ENCODE peak calls at places on chromosomes 1 and 21, in four cellular contexts. One of them, this sample, is unnamed.

GRCh38 chr1:20712210-20712577 is 5.6 kb downstream of the KIF17 start:
- DNase-seq in fibroblast of mammary gland: no peak
- DNase-seq in fibroblast of villous mesenchyme: no peak
- DNase-seq in heart right ventricle: no peak
- DNase-seq in this sample: no peak

GRCh38 chr1:18922848-18923475 is 20.6 kb upstream of the ALDH4A1 start:
- DNase-seq in fibroblast of mammary gland: no peak
- DNase-seq in fibroblast of villous mesenchyme: no peak
- DNase-seq in heart right ventricle: no peak
- DNase-seq in this sample: no peak

GRCh38 chr1:199040499-199040898 is 401.7 kb downstream of the PTPRC start:
- DNase-seq in fibroblast of mammary gland: no peak
- DNase-seq in fibroblast of villous mesenchyme: no peak
- DNase-seq in heart right ventricle: no peak
- DNase-seq in this sample: no peak

GRCh38 chr1:174726167-174726879 is 273.4 kb upstream of the CACYBP start:
- DNase-seq in fibroblast of mammary gland: peak
- DNase-seq in fibroblast of villous mesenchyme: peak
- DNase-seq in heart right ventricle: no peak
- DNase-seq in this sample: peak

GRCh38 chr1:235018161-235018560 is 110.5 kb downstream of the TOMM20 start:
- DNase-seq in fibroblast of mammary gland: peak
- DNase-seq in fibroblast of villous mesenchyme: peak
- DNase-seq in heart right ventricle: no peak
- DNase-seq in this sample: peak

GRCh38 chr1:63732666-63733065 is 41.2 kb upstream of the ROR1 start:
- DNase-seq in fibroblast of mammary gland: peak
- DNase-seq in fibroblast of villous mesenchyme: peak
- DNase-seq in heart right ventricle: no peak
- DNase-seq in this sample: peak

GRCh38 chr1:192477630-192478029 is 97.9 kb upstream of the RGS1 start:
- DNase-seq in fibroblast of mammary gland: peak
- DNase-seq in fibroblast of villous mesenchyme: peak
- DNase-seq in heart right ventricle: no peak
- DNase-seq in this sample: peak

GRCh38 chr1:7278045-7278444 is 492.8 kb downstream of the CAMTA1 start:
- DNase-seq in fibroblast of mammary gland: no peak
- DNase-seq in fibroblast of villous mesenchyme: no peak
- DNase-seq in heart right ventricle: no peak
- DNase-seq in this sample: no peak

GRCh38 chr1:200960236-200960947 is 63.1 kb downstream of the KIF21B start:
- DNase-seq in fibroblast of mammary gland: no peak
- DNase-seq in fibroblast of villous mesenchyme: no peak
- DNase-seq in heart right ventricle: no peak
- DNase-seq in this sample: no peak

GRCh38 chr21:42833439-42833815 is 45.9 kb downstream of the WDR4 start:
- DNase-seq in fibroblast of mammary gland: peak
- DNase-seq in fibroblast of villous mesenchyme: peak
- DNase-seq in heart right ventricle: no peak
- DNase-seq in this sample: no peak

GRCh38 chr1:206698990-206699586 is 14.4 kb downstream of the MAPKAPK2 start:
- DNase-seq in fibroblast of mammary gland: no peak
- DNase-seq in fibroblast of villous mesenchyme: no peak
- DNase-seq in heart right ventricle: no peak
- DNase-seq in this sample: no peak

GRCh38 chr1:101288491-101288944 is 51.7 kb downstream of the S1PR1 start:
- DNase-seq in fibroblast of mammary gland: peak
- DNase-seq in fibroblast of villous mesenchyme: peak
- DNase-seq in heart right ventricle: no peak
- DNase-seq in this sample: peak

GRCh38 chr1:65065535-65066378 is 82.2 kb upstream of the AK4 start:
- DNase-seq in fibroblast of mammary gland: no peak
- DNase-seq in fibroblast of villous mesenchyme: no peak
- DNase-seq in heart right ventricle: peak
- DNase-seq in this sample: no peak

GRCh38 chr21:23218667-23219066 is 2220.5 kb downstream of the NCAM2 start:
- DNase-seq in fibroblast of mammary gland: no peak
- DNase-seq in fibroblast of villous mesenchyme: no peak
- DNase-seq in heart right ventricle: no peak
- DNase-seq in this sample: no peak

GRCh38 chr21:38741976-38742309 is 63.8 kb upstream of the ETS2 start:
- DNase-seq in fibroblast of mammary gland: no peak
- DNase-seq in fibroblast of villous mesenchyme: no peak
- DNase-seq in heart right ventricle: no peak
- DNase-seq in this sample: no peak

GRCh38 chr1:116372651-116373444 is at the start of gene ATP1A1:
- DNase-seq in fibroblast of mammary gland: peak
- DNase-seq in fibroblast of villous mesenchyme: peak
- DNase-seq in heart right ventricle: peak
- DNase-seq in this sample: peak

GRCh38 chr1:114167226-114167625 is 13.6 kb upstream of the SYT6 start:
- DNase-seq in fibroblast of mammary gland: no peak
- DNase-seq in fibroblast of villous mesenchyme: no peak
- DNase-seq in heart right ventricle: no peak
- DNase-seq in this sample: no peak

GRCh38 chr1:39902121-39902807 is 547 bp upstream of the MYCL start:
- DNase-seq in fibroblast of mammary gland: peak
- DNase-seq in fibroblast of villous mesenchyme: peak
- DNase-seq in heart right ventricle: peak
- DNase-seq in this sample: no peak

GRCh38 chr1:241101622-241102021 is 255.4 kb downstream of the RGS7 start:
- DNase-seq in fibroblast of mammary gland: peak
- DNase-seq in fibroblast of villous mesenchyme: no peak
- DNase-seq in heart right ventricle: no peak
- DNase-seq in this sample: no peak

GRCh38 chr1:108016451-108016920 is 51.5 kb upstream of the VAV3 start:
- DNase-seq in fibroblast of mammary gland: peak
- DNase-seq in fibroblast of villous mesenchyme: peak
- DNase-seq in heart right ventricle: no peak
- DNase-seq in this sample: peak

GRCh38 chr1:42841010-42841409 is 5.4 kb upstream of the ZNF691 start:
- DNase-seq in fibroblast of mammary gland: no peak
- DNase-seq in fibroblast of villous mesenchyme: no peak
- DNase-seq in heart right ventricle: no peak
- DNase-seq in this sample: no peak

GRCh38 chr1:161073474-161074121 is 3.9 kb upstream of the ARHGAP30 start:
- DNase-seq in fibroblast of mammary gland: no peak
- DNase-seq in fibroblast of villous mesenchyme: no peak
- DNase-seq in heart right ventricle: no peak
- DNase-seq in this sample: no peak

GRCh38 chr1:2206813-2207488 is 12.4 kb upstream of the FAAP20 start:
- DNase-seq in fibroblast of mammary gland: peak
- DNase-seq in fibroblast of villous mesenchyme: peak
- DNase-seq in heart right ventricle: peak
- DNase-seq in this sample: no peak

GRCh38 chr1:203039609-203040517 is 13.6 kb downstream of the PPFIA4 start:
- DNase-seq in fibroblast of mammary gland: no peak
- DNase-seq in fibroblast of villous mesenchyme: peak
- DNase-seq in heart right ventricle: no peak
- DNase-seq in this sample: no peak

GRCh38 chr1:218315638-218316037 is 29.5 kb upstream of the TGFB2 start:
- DNase-seq in fibroblast of mammary gland: no peak
- DNase-seq in fibroblast of villous mesenchyme: peak
- DNase-seq in heart right ventricle: no peak
- DNase-seq in this sample: no peak

GRCh38 chr1:29504266-29504665 is 267.9 kb downstream of the PTPRU start:
- DNase-seq in fibroblast of mammary gland: no peak
- DNase-seq in fibroblast of villous mesenchyme: no peak
- DNase-seq in heart right ventricle: no peak
- DNase-seq in this sample: no peak

GRCh38 chr1:24540906-24541710 is 14.8 kb upstream of the NCMAP start:
- DNase-seq in fibroblast of mammary gland: peak
- DNase-seq in fibroblast of villous mesenchyme: peak
- DNase-seq in heart right ventricle: no peak
- DNase-seq in this sample: peak

GRCh38 chr1:202233824-202234223 is 40.2 kb downstream of the LGR6 start:
- DNase-seq in fibroblast of mammary gland: no peak
- DNase-seq in fibroblast of villous mesenchyme: no peak
- DNase-seq in heart right ventricle: no peak
- DNase-seq in this sample: no peak

GRCh38 chr1:59292557-59292956 is 4.3 kb upstream of the FGGY start:
- DNase-seq in fibroblast of mammary gland: peak
- DNase-seq in fibroblast of villous mesenchyme: peak
- DNase-seq in heart right ventricle: no peak
- DNase-seq in this sample: no peak

GRCh38 chr1:10033359-10033845 is 644 bp downstream of the UBE4B start:
- DNase-seq in fibroblast of mammary gland: peak
- DNase-seq in fibroblast of villous mesenchyme: peak
- DNase-seq in heart right ventricle: no peak
- DNase-seq in this sample: peak

GRCh38 chr1:232372431-232373225 is 257.3 kb downstream of the SIPA1L2 start:
- DNase-seq in fibroblast of mammary gland: no peak
- DNase-seq in fibroblast of villous mesenchyme: no peak
- DNase-seq in heart right ventricle: no peak
- DNase-seq in this sample: peak

GRCh38 chr21:45460011-45460565 is 55.1 kb downstream of the COL18A1 start:
- DNase-seq in fibroblast of mammary gland: no peak
- DNase-seq in fibroblast of villous mesenchyme: no peak
- DNase-seq in heart right ventricle: no peak
- DNase-seq in this sample: no peak
- H3K4me3 ChIP-seq in fibroblast of mammary gland: no peak
- H3K4me3 ChIP-seq in fibroblast of villous mesenchyme: no peak
- H3K4me3 ChIP-seq in heart right ventricle: no peak
- H3K4me3 ChIP-seq in this sample: no peak

DNA sequence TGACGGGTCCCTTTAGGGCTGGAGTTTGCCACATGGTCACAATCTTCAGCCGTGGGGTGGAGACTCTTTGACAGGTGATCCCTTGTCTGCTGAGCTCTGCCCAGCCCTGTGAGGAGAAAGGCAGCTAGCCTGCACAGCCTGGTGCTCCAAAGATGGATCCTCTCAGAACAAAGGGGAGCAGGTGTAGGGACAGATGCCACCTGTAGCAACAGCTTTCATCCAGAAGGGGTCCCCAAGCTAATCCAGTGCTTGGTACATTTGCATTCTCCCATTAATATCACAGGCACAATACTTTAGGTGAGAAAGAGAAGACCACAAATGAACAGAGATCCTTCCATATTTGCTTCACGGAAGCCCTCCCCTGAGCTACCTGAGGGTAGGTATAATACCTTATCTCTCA is 93.2 kb downstream of the CCDC185 start:
- DNase-seq in fibroblast of mammary gland: no peak
- DNase-seq in fibroblast of villous mesenchyme: no peak
- DNase-seq in heart right ventricle: no peak
- DNase-seq in this sample: no peak
- TF ChIP-seq CTCF in fibroblast of mammary gland: no peak
- TF ChIP-seq CTCF in fibroblast of villous mesenchyme: peak
- TF ChIP-seq CTCF in heart right ventricle: no peak
- TF ChIP-seq CTCF in this sample: no peak

GRCh38 chr1:177171536-177172123 is 872 bp downstream of the BRINP2 start:
- DNase-seq in fibroblast of mammary gland: peak
- DNase-seq in fibroblast of villous mesenchyme: no peak
- DNase-seq in heart right ventricle: no peak
- DNase-seq in this sample: no peak
- H3K4me3 ChIP-seq in fibroblast of mammary gland: no peak
- H3K4me3 ChIP-seq in fibroblast of villous mesenchyme: no peak
- H3K4me3 ChIP-seq in heart right ventricle: peak
- H3K4me3 ChIP-seq in this sample: no peak

GRCh38 chr1:30877205-30877912 is 31.2 kb downstream of the SDC3 start:
- DNase-seq in fibroblast of mammary gland: peak
- DNase-seq in fibroblast of villous mesenchyme: peak
- DNase-seq in heart right ventricle: peak
- DNase-seq in this sample: peak

GRCh38 chr1:30875197-30875596 is 33.4 kb downstream of the SDC3 start:
- DNase-seq in fibroblast of mammary gland: no peak
- DNase-seq in fibroblast of villous mesenchyme: no peak
- DNase-seq in heart right ventricle: no peak
- DNase-seq in this sample: no peak

GRCh38 chr1:30878016-30878415 is 30.5 kb downstream of the SDC3 start:
- DNase-seq in fibroblast of mammary gland: no peak
- DNase-seq in fibroblast of villous mesenchyme: no peak
- DNase-seq in heart right ventricle: no peak
- DNase-seq in this sample: no peak

GRCh38 chr1:30875916-30876315 is 32.6 kb downstream of the SDC3 start:
- DNase-seq in fibroblast of mammary gland: no peak
- DNase-seq in fibroblast of villous mesenchyme: no peak
- DNase-seq in heart right ventricle: no peak
- DNase-seq in this sample: no peak

DNA sequence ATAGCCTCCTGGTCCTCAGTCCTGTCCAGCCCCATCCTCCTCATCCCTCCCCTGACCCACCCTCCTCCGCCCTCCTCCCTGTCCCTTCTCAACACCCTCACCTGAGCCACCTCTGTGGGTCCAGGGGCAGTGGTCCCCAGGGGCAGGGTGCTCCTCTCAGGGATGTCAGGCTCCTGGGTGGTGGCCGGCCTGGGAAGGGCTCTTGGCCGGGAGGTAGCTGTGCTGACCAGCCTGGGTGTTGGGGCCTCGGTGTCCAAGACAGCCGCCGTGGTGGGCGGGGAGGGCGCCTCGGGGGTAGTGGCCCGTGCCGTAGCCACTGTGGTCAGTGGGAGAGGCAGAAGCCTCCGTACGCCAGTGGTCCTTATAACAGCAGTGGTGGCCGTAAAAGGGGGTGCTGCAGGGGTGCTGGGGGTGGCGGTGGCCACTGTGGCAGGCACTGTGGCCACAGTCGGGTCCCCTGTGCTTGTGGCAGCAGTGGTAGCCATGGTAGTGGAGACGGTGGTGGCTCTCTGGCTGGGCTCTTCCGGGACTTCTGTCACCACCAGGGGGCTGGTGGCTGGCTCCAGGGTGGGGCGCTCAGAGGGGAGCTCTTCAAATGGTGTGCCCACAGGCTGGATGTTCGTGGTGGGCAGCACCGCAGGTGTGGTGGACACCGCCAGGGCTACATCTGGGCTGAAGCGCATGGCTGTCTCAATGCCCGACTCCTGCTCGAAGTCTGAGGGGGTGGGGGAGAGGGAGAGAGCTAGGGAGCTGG is 31.9 kb downstream of the SDC3 start:
- DNase-seq in fibroblast of mammary gland: no peak
- DNase-seq in fibroblast of villous mesenchyme: no peak
- DNase-seq in heart right ventricle: no peak
- DNase-seq in this sample: no peak
- TF ChIP-seq CTCF in fibroblast of mammary gland: no peak
- TF ChIP-seq CTCF in fibroblast of villous mesenchyme: no peak
- TF ChIP-seq CTCF in heart right ventricle: no peak
- TF ChIP-seq CTCF in this sample: peak

GRCh38 chr1:156122086-156122485 is 7.6 kb downstream of the LMNA start:
- DNase-seq in fibroblast of mammary gland: no peak
- DNase-seq in fibroblast of villous mesenchyme: no peak
- DNase-seq in heart right ventricle: no peak
- DNase-seq in this sample: no peak
- H3K4me3 ChIP-seq in fibroblast of mammary gland: peak
- H3K4me3 ChIP-seq in fibroblast of villous mesenchyme: peak
- H3K4me3 ChIP-seq in heart right ventricle: peak
- H3K4me3 ChIP-seq in this sample: peak

GRCh38 chr21:35195232-35195631 is 146.1 kb upstream of the RUNX1 start:
- DNase-seq in fibroblast of mammary gland: peak
- DNase-seq in fibroblast of villous mesenchyme: no peak
- DNase-seq in heart right ventricle: no peak
- DNase-seq in this sample: no peak
- TF ChIP-seq CTCF in fibroblast of mammary gland: no peak
- TF ChIP-seq CTCF in fibroblast of villous mesenchyme: no peak
- TF ChIP-seq CTCF in heart right ventricle: no peak
- TF ChIP-seq CTCF in this sample: no peak

GRCh38 chr1:224510880-224511645 is 76.5 kb upstream of the WDR26 start:
- DNase-seq in fibroblast of mammary gland: no peak
- DNase-seq in fibroblast of villous mesenchyme: peak
- DNase-seq in heart right ventricle: no peak
- DNase-seq in this sample: peak
- H3K4me3 ChIP-seq in fibroblast of mammary gland: no peak
- H3K4me3 ChIP-seq in fibroblast of villous mesenchyme: no peak
- H3K4me3 ChIP-seq in heart right ventricle: no peak
- H3K4me3 ChIP-seq in this sample: no peak

GRCh38 chr1:80533178-80533577 is 1267.6 kb upstream of the ADGRL2 start:
- DNase-seq in fibroblast of mammary gland: no peak
- DNase-seq in fibroblast of villous mesenchyme: no peak
- DNase-seq in heart right ventricle: no peak
- DNase-seq in this sample: no peak
- TF ChIP-seq CTCF in fibroblast of mammary gland: no peak
- TF ChIP-seq CTCF in fibroblast of villous mesenchyme: no peak
- TF ChIP-seq CTCF in heart right ventricle: no peak
- TF ChIP-seq CTCF in this sample: no peak